ENCODE peak calls at places on chromosome 4, in six cellular contexts. R is Panc1, P is tibial artery, N is stomach, I is mesendoderm, F is mesenchymal stem cell. Y is an unnamed sample.

GRCh38 chr4:111400736-111401135 is 744.5 kb upstream of the FAM241A start:
- DNase-seq in R (no peak), P (no peak), N (no peak), I (no peak), F (peak; percentile 22), Y (no peak)

GRCh38 chr4:39227906-39228305 is 45.6 kb downstream of the WDR19 start:
- DNase-seq in R (no peak), P (no peak), N (no peak), I (no peak), F (no peak), Y (no peak)

GRCh38 chr4:48175806-48176205 is 41.8 kb upstream of the TXK start:
- DNase-seq in R (no peak), P (no peak), N (no peak), I (no peak), F (peak; percentile 28), Y (no peak)

GRCh38 chr4:70183168-70183939 is 12.2 kb upstream of the ODAM start:
- DNase-seq in R (no peak), P (no peak), N (peak; percentile 28), I (peak; percentile 80), F (peak; percentile 54), Y (no peak)

GRCh38 chr4:174217273-174218126 is 66.0 kb downstream of the FBXO8 start:
- DNase-seq in R (no peak), P (no peak), N (no peak), I (peak; percentile 44), F (peak; percentile 40), Y (peak; percentile 64)

GRCh38 chr4:41748074-41748787 is at the start of gene PHOX2B:
- DNase-seq in R (no peak), P (no peak), N (no peak), I (peak; percentile 33), F (no peak), Y (no peak)

GRCh38 chr4:187307131-187307530 is 583.5 kb upstream of the FAT1 start:
- DNase-seq in R (no peak), P (no peak), N (no peak), I (no peak), F (no peak), Y (no peak)

GRCh38 chr4:140308366-140309123 is 64.9 kb upstream of the SCOC start:
- DNase-seq in R (no peak), P (peak; percentile 94), N (no peak), I (no peak), F (peak; percentile 92), Y (peak; percentile 19)

GRCh38 chr4:26748805-26749204 is 111.8 kb upstream of the STIM2 start:
- DNase-seq in R (no peak), P (no peak), N (no peak), I (no peak), F (no peak), Y (no peak)

GRCh38 chr4:106172846-106173245 is 143.2 kb downstream of the TBCK start:
- DNase-seq in R (no peak), P (no peak), N (no peak), I (no peak), F (no peak), Y (no peak)

GRCh38 chr4:74658114-74658513 is 136.2 kb downstream of the BTC start:
- DNase-seq in R (no peak), P (no peak), N (no peak), I (no peak), F (no peak), Y (no peak)
- H3K4me1 ChIP-seq in R (no peaks in the 10 kb centered on the region), P (no peaks in the 10 kb centered on the region), N (peaks cover 7% of the 10 kb centered on the region), I (no peaks in the 10 kb centered on the region), F (peaks cover 1% of the 10 kb centered on the region), Y (peaks cover 7% of the 10 kb centered on the region)

GRCh38 chr4:168931215-168931650 is 78.8 kb downstream of the CBR4 start:
- DNase-seq in R (no peak), P (no peak), N (no peak), I (no peak), F (no peak), Y (no peak)

GRCh38 chr4:168930413-168931196 is 79.5 kb downstream of the CBR4 start:
- DNase-seq in R (no peak), P (no peak), N (no peak), I (no peak), F (no peak), Y (no peak)

GRCh38 chr4:168928346-168928745 is 81.7 kb downstream of the CBR4 start:
- DNase-seq in R (no peak), P (no peak), N (no peak), I (no peak), F (no peak), Y (no peak)

GRCh38 chr4:168925789-168926490 is 84.1 kb downstream of the CBR4 start:
- DNase-seq in R (no peak), P (no peak), N (no peak), I (no peak), F (no peak), Y (no peak)

GRCh38 chr4:168928875-168929274 is 81.2 kb downstream of the CBR4 start:
- DNase-seq in R (no peak), P (no peak), N (no peak), I (no peak), F (no peak), Y (no peak)
- H3K36me3 ChIP-seq in R (no peaks in the 10 kb centered on the region), P (peaks cover 74% of the 10 kb centered on the region), N (peaks cover 51% of the 10 kb centered on the region), I (no peaks in the 10 kb centered on the region), F (peaks cover 28% of the 10 kb centered on the region), Y (no peaks in the 10 kb centered on the region)

DNA sequence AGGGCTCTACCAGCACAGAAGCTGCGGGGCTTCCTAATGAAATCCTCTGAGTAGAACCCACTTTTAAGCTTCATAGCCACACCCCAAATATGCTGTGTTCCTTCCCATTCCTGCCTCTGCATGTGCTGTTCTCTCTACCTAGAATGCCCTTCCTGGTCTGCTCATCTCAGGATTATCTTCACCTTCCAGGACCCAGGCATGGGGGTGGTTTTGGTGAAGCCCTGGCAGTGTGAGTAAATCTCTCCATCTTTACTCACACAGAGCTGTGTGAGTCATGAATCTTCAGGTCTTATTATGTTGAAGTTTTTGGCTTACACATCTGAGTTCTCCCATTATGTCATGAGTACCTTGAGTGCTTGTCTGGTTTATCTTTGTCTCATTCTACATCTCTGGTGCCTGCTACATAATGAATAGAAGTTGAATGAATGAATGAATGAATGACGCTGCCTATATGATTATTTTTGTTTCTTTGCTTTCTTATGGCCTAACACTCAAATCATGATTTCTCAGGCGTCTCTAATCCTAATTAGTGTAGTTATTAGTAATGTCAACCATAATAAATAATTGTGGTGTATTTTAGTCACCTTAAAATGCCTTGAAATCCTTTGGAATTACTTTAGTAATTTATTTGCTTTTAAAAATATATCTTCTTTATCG is 41.9 kb downstream of the HADH start:
- DNase-seq in R (no peak), P (no peak), N (no peak), I (no peak), F (peak; percentile 34), Y (no peak)
- H3K4me1 ChIP-seq in R (no peaks in the 10 kb centered on the region), P (no peaks in the 10 kb centered on the region), N (no peaks in the 10 kb centered on the region), I (no peaks in the 10 kb centered on the region), F (peaks cover 14% of the 10 kb centered on the region), Y (no peaks in the 10 kb centered on the region)

GRCh38 chr4:2699534-2699933 is 56.6 kb downstream of the TNIP2 start:
- DNase-seq in R (no peak), P (no peak), N (no peak), I (no peak), F (no peak), Y (peak; percentile 21)
- H3K36me3 ChIP-seq in R (peaks cover 10% of the 10 kb centered on the region), P (peaks cover 72% of the 10 kb centered on the region), N (peaks cover 81% of the 10 kb centered on the region), I (peaks cover 26% of the 10 kb centered on the region), F (peaks cover 66% of the 10 kb centered on the region), Y (peaks cover 63% of the 10 kb centered on the region)

DNA sequence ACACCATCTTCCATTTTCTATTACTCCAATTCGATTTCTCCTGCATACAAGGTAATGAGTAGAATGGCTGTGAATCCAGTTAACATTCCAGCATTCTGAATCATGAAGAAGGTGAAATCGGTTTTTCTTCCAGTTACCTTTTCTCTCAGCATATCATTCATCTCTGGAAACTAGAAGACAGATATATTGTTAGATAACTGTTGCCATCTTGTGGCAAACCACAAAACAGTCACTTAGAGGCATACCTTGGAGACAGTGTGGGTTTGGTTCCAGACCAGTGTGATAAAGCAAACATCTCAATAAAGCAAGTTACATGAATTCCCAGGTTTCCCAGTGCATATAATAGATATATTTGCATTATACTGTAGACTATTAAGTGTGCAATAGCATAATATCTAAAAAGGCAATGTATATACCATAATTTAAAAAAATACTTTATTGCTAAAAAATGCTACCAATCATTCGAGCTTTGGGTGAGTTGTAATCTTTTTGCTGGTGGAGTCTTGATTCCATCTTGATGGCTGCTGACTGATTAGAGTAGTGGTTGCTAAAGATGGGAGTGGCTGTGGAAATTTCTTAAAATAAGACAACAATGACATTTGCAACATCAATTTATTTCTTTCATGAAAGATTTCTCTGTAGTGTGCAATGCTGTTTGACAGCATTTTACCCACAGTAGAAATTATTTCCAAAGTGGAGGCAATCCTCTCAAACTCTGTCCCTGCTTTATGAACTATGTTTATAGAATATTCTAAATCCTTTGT is 82.1 kb downstream of the SLC39A8 start:
- DNase-seq in R (peak; percentile 13), P (no peak), N (no peak), I (peak; percentile 82), F (peak; percentile 65), Y (no peak)
- H3K4me1 ChIP-seq in R (peaks cover 3% of the 10 kb centered on the region), P (no peaks in the 10 kb centered on the region), N (no peaks in the 10 kb centered on the region), I (no peaks in the 10 kb centered on the region), F (no peaks in the 10 kb centered on the region), Y (no peaks in the 10 kb centered on the region)

GRCh38 chr4:20358110-20358509 is 106.4 kb downstream of the SLIT2 start:
- DNase-seq in R (no peak), P (no peak), N (no peak), I (no peak), F (no peak), Y (no peak)
- H3K36me3 ChIP-seq in R (no peaks in the 10 kb centered on the region), P (no peaks in the 10 kb centered on the region), N (no peaks in the 10 kb centered on the region), I (no peaks in the 10 kb centered on the region), F (no peaks in the 10 kb centered on the region), Y (no peaks in the 10 kb centered on the region)

GRCh38 chr4:153509724-153510123 is 43.6 kb downstream of the TMEM131L start:
- DNase-seq in R (no peak), P (no peak), N (no peak), I (no peak), F (no peak), Y (no peak)

GRCh38 chr4:153512952-153513500 is 46.9 kb downstream of the TMEM131L start:
- DNase-seq in R (no peak), P (no peak), N (no peak), I (no peak), F (no peak), Y (no peak)

GRCh38 chr4:153511104-153511503 is 44.9 kb downstream of the TMEM131L start:
- DNase-seq in R (no peak), P (no peak), N (no peak), I (no peak), F (no peak), Y (no peak)

GRCh38 chr4:153512162-153512852 is 46.1 kb downstream of the TMEM131L start:
- DNase-seq in R (no peak), P (no peak), N (no peak), I (no peak), F (no peak), Y (no peak)

DNA sequence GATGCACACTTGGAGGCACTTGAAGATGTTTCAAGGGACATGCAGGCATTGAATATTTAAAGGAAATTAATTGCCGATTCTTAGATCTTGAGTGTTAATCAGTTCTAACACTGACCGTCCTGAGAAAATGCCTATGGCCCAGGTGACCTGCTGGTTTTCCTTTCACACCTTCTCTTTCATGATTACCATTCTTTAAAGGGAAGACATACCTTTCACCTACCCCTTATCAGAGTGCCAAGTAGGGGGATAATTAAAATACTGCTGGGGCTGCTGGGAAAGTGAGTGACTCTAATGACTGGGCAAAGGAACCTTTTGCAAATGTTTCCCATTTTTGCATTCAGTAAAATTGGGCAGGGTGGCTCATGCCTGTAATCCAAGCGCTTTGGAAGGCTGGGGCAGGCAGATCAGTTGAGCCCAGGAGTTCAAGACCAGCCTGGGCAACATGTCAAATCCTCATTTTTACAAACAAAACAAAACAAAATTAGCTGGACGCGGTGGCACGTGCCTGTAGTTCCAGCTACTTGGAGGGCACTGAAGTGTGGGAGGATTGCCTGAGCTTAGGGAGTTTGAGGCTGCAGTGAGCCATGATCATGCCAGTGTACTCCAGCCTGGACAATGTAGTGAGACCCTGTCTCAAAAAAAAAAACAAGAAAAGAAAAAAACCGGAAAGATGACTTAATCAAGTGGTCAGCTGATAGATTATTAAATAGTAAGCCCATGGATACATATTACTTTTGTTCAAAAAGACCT is 44.3 kb downstream of the TMEM131L start:
- DNase-seq in R (no peak), P (no peak), N (no peak), I (peak; percentile 76), F (no peak), Y (no peak)
- H3K4me1 ChIP-seq in R (peaks cover 16% of the 10 kb centered on the region), P (no peaks in the 10 kb centered on the region), N (peaks cover 61% of the 10 kb centered on the region), I (peaks cover 2% of the 10 kb centered on the region), F (peaks cover 4% of the 10 kb centered on the region), Y (peaks cover 54% of the 10 kb centered on the region)